ENCODE peak calls at places on chromosomes 13 and 19, in six cellular contexts. Y is K562, K is HCT116, U is GM12878, T is HepG2, V is H1. W is an unnamed sample.

GRCh38 chr19:54207908-54208783 is 7.5 kb downstream of the RPS9 start:
- DNase-seq in Y (peak; percentile 50), V (peak; percentile 64), K (no peak), U (peak; percentile 84), T (peak; percentile 59), W (no peak)

GRCh38 chr13:53782400-53783030 is 753.9 kb downstream of the OLFM4 start:
- DNase-seq in V (peak; percentile 47), U (peak; percentile 3), T (peak; percentile 33), K (no peak), Y (no peak), W (peak; percentile 18)

GRCh38 chr13:110227864-110228643 is 78.9 kb downstream of the COL4A1 start:
- DNase-seq in Y (no peak), T (no peak), K (no peak), V (no peak), U (no peak), W (no peak)

GRCh38 chr19:40740747-40741146 is 9.5 kb downstream of the ACTMAP start:
- DNase-seq in K (no peak), U (no peak), V (no peak), T (no peak), Y (no peak), W (no peak)

GRCh38 chr13:101425623-101426022 is 9.3 kb upstream of the NALCN start:
- DNase-seq in K (no peak), T (no peak), V (no peak), Y (no peak), U (no peak), W (no peak)

GRCh38 chr13:23292596-23292995 is 111.8 kb downstream of the SGCG start:
- DNase-seq in V (no peak), U (no peak), K (no peak), T (no peak), Y (no peak), W (no peak)

GRCh38 chr19:34178276-34178614 is 5.9 kb downstream of the LSM14A start:
- DNase-seq in U (no peak), Y (no peak), K (no peak), T (no peak), V (no peak), W (no peak)

GRCh38 chr19:3511506-3512251 is 5.6 kb downstream of the FZR1 start:
- DNase-seq in Y (no peak), V (no peak), U (no peak), T (no peak), K (no peak), W (no peak)

GRCh38 chr19:1469200-1469935 is 9.6 kb downstream of the C19orf25 start:
- DNase-seq in K (no peak), T (no peak), Y (no peak), V (no peak), U (no peak), W (no peak)

GRCh38 chr13:23876265-23876664 is 12.9 kb downstream of the MIPEP start:
- DNase-seq in Y (no peak), U (no peak), V (no peak), T (no peak), K (no peak), W (no peak)

GRCh38 chr13:71587778-71588177 is 279.2 kb downstream of the DACH1 start:
- DNase-seq in T (no peak), K (no peak), U (no peak), V (no peak), Y (no peak), W (no peak)

GRCh38 chr13:75703768-75704167 is 67.6 kb downstream of the LMO7 start:
- DNase-seq in V (no peak), K (no peak), Y (no peak), U (no peak), T (no peak), W (no peak)

GRCh38 chr19:1470864-1471513 is 8.0 kb downstream of the C19orf25 start:
- DNase-seq in Y (no peak), T (no peak), K (no peak), V (peak; percentile 86), U (no peak), W (no peak)

GRCh38 chr19:51084505-51084904 is 1.8 kb upstream of the KLK14 start:
- DNase-seq in T (no peak), U (no peak), K (no peak), Y (no peak), V (no peak), W (no peak)

GRCh38 chr19:48739400-48739825 is 997 bp downstream of the RASIP1 start:
- DNase-seq in K (no peak), V (no peak), Y (peak; percentile 48), U (no peak), T (no peak), W (no peak)

GRCh38 chr19:45996933-45997332 is 1.7 kb downstream of the CCDC61 start:
- DNase-seq in K (no peak), T (no peak), U (no peak), Y (no peak), V (no peak), W (no peak)

GRCh38 chr19:46000497-46001246 is 5.4 kb downstream of the CCDC61 start:
- DNase-seq in U (no peak), T (no peak), Y (peak; percentile 85), K (no peak), V (peak; percentile 78), W (no peak)

GRCh38 chr19:46002678-46003275 is 7.5 kb downstream of the CCDC61 start:
- DNase-seq in T (no peak), U (no peak), K (no peak), Y (no peak), V (no peak), W (no peak)

GRCh38 chr19:45998834-45999233 is 3.6 kb downstream of the CCDC61 start:
- DNase-seq in U (no peak), Y (no peak), K (no peak), V (no peak), T (no peak), W (no peak)

GRCh38 chr19:45999653-46000121 is 4.4 kb downstream of the CCDC61 start:
- DNase-seq in Y (peak; percentile 73), T (no peak), V (peak; percentile 86), K (no peak), U (no peak), W (no peak)
- TF ChIP-seq ZNF274 in Y (no peak), T (no peak), V (no peak), K (no peak), U (no peak), W (no peak)

DNA sequence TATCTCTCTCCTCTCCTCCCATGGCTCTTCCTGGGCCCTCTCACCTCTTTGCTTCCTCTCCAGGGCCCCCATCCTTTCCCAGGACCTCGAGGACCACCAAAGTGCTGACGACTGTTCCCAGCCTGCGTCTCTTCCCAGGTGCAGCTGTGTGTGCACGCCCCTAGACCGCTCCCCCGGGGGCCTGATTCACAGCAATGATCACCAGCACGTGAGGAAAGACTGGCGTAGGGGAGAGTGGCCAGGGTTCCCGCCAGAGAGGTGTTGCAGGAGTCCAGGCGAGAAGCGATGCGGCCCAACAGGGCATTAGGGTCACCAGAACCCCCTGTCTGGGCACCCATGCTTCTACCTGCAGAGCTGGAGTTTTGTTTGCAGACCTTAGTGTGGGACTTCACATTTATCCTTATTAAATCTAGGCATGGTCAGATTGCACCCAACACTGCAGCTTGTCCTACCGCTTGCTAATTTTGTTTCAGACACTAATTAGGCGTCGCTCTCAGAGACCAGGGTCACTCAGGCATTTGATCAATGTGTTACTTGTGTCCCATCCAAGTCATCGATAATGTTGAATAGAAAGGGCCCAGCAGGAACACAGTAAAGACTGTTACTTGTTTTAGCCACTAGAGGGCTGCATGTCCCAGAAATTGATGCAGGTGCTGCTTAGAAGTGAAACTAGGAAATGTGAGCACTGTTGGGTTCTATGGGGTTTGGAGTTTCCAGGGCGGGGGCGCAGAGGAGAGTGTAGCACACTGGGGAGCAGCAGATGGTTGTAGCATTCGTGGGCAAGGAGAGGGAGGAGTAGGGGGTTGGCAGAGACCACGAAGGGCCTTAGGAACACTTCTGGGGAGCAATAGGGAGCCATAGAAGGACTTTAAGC is 53.2 kb downstream of the CDADC1 start:
- DNase-seq in T (peak; percentile 77), U (peak; percentile 42), V (peak; percentile 57), K (peak; percentile 42), Y (peak; percentile 70), W (peak; percentile 28)
- H3K4me3 ChIP-seq in T (peak overlapping the region; percentile 70), U (no peak overlapping the region), V (no peak overlapping the region), K (peak overlapping the region; percentile 47), Y (no peak overlapping the region), W (no peak overlapping the region)

GRCh38 chr19:38675611-38676010 is 28.2 kb downstream of the ACTN4 start:
- DNase-seq in K (no peak), T (no peak), Y (peak; percentile 47), V (no peak), U (no peak), W (no peak)
- H3K4me1 ChIP-seq in K (peaks cover 23% of the 10 kb centered on the region), T (peaks cover 87% of the 10 kb centered on the region), Y (peaks cover 56% of the 10 kb centered on the region), V (peaks cover 12% of the 10 kb centered on the region), U (peaks cover 49% of the 10 kb centered on the region), W (peaks cover 2% of the 10 kb centered on the region)

DNA sequence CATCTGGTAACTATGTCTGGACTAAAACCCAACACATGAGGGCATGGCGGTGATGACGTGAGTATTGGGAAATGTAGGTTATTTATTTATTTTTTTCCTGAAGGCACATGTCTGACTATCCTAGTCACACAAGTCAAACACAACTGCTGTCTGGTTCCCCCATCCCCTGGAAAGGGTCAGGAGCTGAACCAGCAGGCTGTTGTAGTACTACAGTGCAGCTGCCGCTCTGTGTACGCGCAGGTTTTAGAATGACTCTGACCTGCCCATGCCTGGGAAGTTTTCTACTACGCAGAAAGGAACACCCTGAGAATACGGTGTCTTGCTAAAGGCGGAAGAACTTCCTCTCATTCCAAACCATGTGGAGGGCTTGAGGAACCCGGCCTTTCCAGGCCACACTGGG is 1.2 kb downstream of the SLC7A1 start:
- DNase-seq in U (peak; percentile 21), V (no peak), Y (no peak), K (no peak), T (peak; percentile 81), W (no peak)
- TF ChIP-seq ZNF274 in U (no peak), V (no peak), Y (no peak), K (no peak), T (no peak), W (no peak)

DNA sequence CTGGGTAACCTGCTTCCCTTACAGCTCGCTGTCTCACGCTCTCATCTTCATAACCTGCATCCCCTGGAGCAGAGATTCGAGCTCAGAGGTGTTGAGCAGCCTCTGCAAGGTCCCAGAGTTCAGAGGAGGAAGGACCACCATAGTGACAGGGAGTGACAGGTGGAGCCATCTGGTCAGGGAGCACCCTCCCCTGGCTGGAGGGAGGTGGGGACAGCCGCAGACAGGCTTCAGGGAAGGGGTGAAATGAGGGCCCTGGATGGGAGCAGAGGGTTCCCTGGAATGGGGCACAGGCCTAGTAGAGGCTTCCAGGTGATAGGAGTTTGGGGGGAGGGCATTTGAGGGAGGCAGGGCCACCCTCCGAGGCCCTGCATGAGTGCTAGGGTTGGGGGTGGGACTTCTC is 82.1 kb downstream of the ZNF429 start:
- DNase-seq in V (no peak), Y (no peak), T (no peak), K (no peak), U (no peak), W (no peak)
- H3K4me3 ChIP-seq in V (peak overlapping the region; percentile 74), Y (no peak overlapping the region), T (no peak overlapping the region), K (no peak overlapping the region), U (no peak overlapping the region), W (no peak overlapping the region)

W was measured in NT2/D1.